ENCODE peak calls at places on chromosomes 13 and 19, in six cellular contexts. One of them, this sample, is unnamed.

GRCh38 chr19:53537523-53538377 is at the start of gene ZNF331:
- DNase-seq in naive thymus-derived CD4-positive, alpha-beta T cell: peak; percentile 97
- DNase-seq in tibial nerve: peak; percentile 68
- DNase-seq in NT2/D1: peak; percentile 43
- DNase-seq in IMR-90: peak; percentile 83
- DNase-seq in brain microvascular endothelial cell: peak; percentile 68
- DNase-seq in this sample: peak; percentile 81

GRCh38 chr13:33279898-33280549 is 5.5 kb downstream of the STARD13 start:
- DNase-seq in naive thymus-derived CD4-positive, alpha-beta T cell: no peak
- DNase-seq in tibial nerve: no peak
- DNase-seq in NT2/D1: no peak
- DNase-seq in IMR-90: peak; percentile 71
- DNase-seq in brain microvascular endothelial cell: peak; percentile 71
- DNase-seq in this sample: peak; percentile 87

GRCh38 chr13:112831801-112832200 is 137.2 kb upstream of the MCF2L start:
- DNase-seq in naive thymus-derived CD4-positive, alpha-beta T cell: no peak
- DNase-seq in tibial nerve: no peak
- DNase-seq in NT2/D1: no peak
- DNase-seq in IMR-90: no peak
- DNase-seq in brain microvascular endothelial cell: no peak
- DNase-seq in this sample: no peak

GRCh38 chr19:14768001-14768400 is 10.4 kb downstream of the ADGRE2 start:
- DNase-seq in naive thymus-derived CD4-positive, alpha-beta T cell: no peak
- DNase-seq in tibial nerve: no peak
- DNase-seq in NT2/D1: no peak
- DNase-seq in IMR-90: no peak
- DNase-seq in brain microvascular endothelial cell: no peak
- DNase-seq in this sample: no peak

GRCh38 chr19:12668937-12669271 is 2.3 kb downstream of the WDR83 start:
- DNase-seq in naive thymus-derived CD4-positive, alpha-beta T cell: peak; percentile 54
- DNase-seq in tibial nerve: peak; percentile 70
- DNase-seq in NT2/D1: no peak
- DNase-seq in IMR-90: peak; percentile 65
- DNase-seq in brain microvascular endothelial cell: peak; percentile 60
- DNase-seq in this sample: peak; percentile 79

GRCh38 chr13:60397693-60398437 is 845 bp downstream of the TDRD3 start:
- DNase-seq in naive thymus-derived CD4-positive, alpha-beta T cell: peak; percentile 5
- DNase-seq in tibial nerve: peak; percentile 50
- DNase-seq in NT2/D1: peak; percentile 28
- DNase-seq in IMR-90: peak; percentile 67
- DNase-seq in brain microvascular endothelial cell: peak; percentile 57
- DNase-seq in this sample: peak; percentile 80

GRCh38 chr19:10644351-10645007 is 9.7 kb upstream of the ILF3 start:
- DNase-seq in naive thymus-derived CD4-positive, alpha-beta T cell: peak; percentile 73
- DNase-seq in tibial nerve: peak; percentile 82
- DNase-seq in NT2/D1: peak; percentile 72
- DNase-seq in IMR-90: peak; percentile 69
- DNase-seq in brain microvascular endothelial cell: peak; percentile 61
- DNase-seq in this sample: peak; percentile 93

GRCh38 chr13:97125051-97125809 is 96.9 kb upstream of the MBNL2 start:
- DNase-seq in naive thymus-derived CD4-positive, alpha-beta T cell: no peak
- DNase-seq in tibial nerve: peak; percentile 66
- DNase-seq in NT2/D1: no peak
- DNase-seq in IMR-90: peak; percentile 74
- DNase-seq in brain microvascular endothelial cell: peak; percentile 77
- DNase-seq in this sample: peak; percentile 94

GRCh38 chr19:3719868-3720532 is 11.8 kb downstream of the TJP3 start:
- DNase-seq in naive thymus-derived CD4-positive, alpha-beta T cell: no peak
- DNase-seq in tibial nerve: no peak
- DNase-seq in NT2/D1: no peak
- DNase-seq in IMR-90: no peak
- DNase-seq in brain microvascular endothelial cell: no peak
- DNase-seq in this sample: no peak

GRCh38 chr19:1171755-1172352 is 2.2 kb downstream of the SBNO2 start:
- DNase-seq in naive thymus-derived CD4-positive, alpha-beta T cell: no peak
- DNase-seq in tibial nerve: no peak
- DNase-seq in NT2/D1: no peak
- DNase-seq in IMR-90: no peak
- DNase-seq in brain microvascular endothelial cell: no peak
- DNase-seq in this sample: peak; percentile 48

GRCh38 chr13:95246292-95247082 is 54.8 kb downstream of the ABCC4 start:
- DNase-seq in naive thymus-derived CD4-positive, alpha-beta T cell: no peak
- DNase-seq in tibial nerve: no peak
- DNase-seq in NT2/D1: no peak
- DNase-seq in IMR-90: no peak
- DNase-seq in brain microvascular endothelial cell: no peak
- DNase-seq in this sample: no peak

GRCh38 chr13:112875627-112876026 is 93.4 kb upstream of the MCF2L start:
- DNase-seq in naive thymus-derived CD4-positive, alpha-beta T cell: no peak
- DNase-seq in tibial nerve: no peak
- DNase-seq in NT2/D1: no peak
- DNase-seq in IMR-90: no peak
- DNase-seq in brain microvascular endothelial cell: no peak
- DNase-seq in this sample: no peak

GRCh38 chr19:50430888-50431342 is 1.8 kb upstream of the MYBPC2 start:
- DNase-seq in naive thymus-derived CD4-positive, alpha-beta T cell: no peak
- DNase-seq in tibial nerve: no peak
- DNase-seq in NT2/D1: no peak
- DNase-seq in IMR-90: no peak
- DNase-seq in brain microvascular endothelial cell: no peak
- DNase-seq in this sample: no peak

DNA sequence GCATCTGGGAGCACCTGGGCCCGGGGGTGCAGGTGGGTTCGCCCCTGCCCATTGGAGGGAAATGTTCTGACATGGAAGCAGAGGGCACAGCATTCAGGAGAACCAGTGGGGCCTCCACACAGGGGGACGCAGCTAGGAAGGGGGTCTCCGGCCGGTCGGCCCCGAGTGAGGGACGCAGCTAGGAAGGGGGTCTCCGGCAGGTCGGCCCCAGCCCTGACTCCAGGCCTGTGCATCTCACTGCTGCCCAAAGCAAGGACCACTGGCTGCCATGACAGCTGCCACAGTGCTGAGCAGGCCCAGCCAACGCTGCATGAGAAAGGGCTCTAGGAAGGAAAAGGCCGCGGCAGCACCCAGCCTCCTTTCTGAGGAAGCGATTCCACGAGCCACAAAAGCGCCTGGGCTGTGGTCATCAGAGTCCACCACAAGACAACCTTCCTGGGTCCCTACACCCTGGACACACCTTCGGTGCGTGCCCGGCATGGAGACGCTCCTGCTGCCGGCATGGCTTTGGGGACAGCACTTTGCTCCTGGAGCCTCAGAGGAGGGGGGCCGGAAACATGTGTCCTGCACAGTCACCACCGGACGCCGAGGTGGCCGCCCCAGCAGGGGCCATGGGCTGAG is 9.7 kb downstream of the RASA3 start:
- DNase-seq in naive thymus-derived CD4-positive, alpha-beta T cell: no peak
- DNase-seq in tibial nerve: no peak
- DNase-seq in NT2/D1: no peak
- DNase-seq in IMR-90: no peak
- DNase-seq in brain microvascular endothelial cell: no peak
- DNase-seq in this sample: no peak
- H3K36me3 ChIP-seq in naive thymus-derived CD4-positive, alpha-beta T cell: no peaks in the 10 kb centered on the region
- H3K36me3 ChIP-seq in tibial nerve: no peaks in the 10 kb centered on the region
- H3K36me3 ChIP-seq in NT2/D1: peaks cover 11% of the 10 kb centered on the region
- H3K36me3 ChIP-seq in IMR-90: peaks cover 2% of the 10 kb centered on the region
- H3K36me3 ChIP-seq in brain microvascular endothelial cell: peaks cover 4% of the 10 kb centered on the region
- H3K36me3 ChIP-seq in this sample: peaks cover 3% of the 10 kb centered on the region

GRCh38 chr13:99553033-99553432 is 51.8 kb downstream of the TM9SF2 start:
- DNase-seq in naive thymus-derived CD4-positive, alpha-beta T cell: no peak
- DNase-seq in tibial nerve: no peak
- DNase-seq in NT2/D1: no peak
- DNase-seq in IMR-90: no peak
- DNase-seq in brain microvascular endothelial cell: no peak
- DNase-seq in this sample: no peak
- H3K36me3 ChIP-seq in naive thymus-derived CD4-positive, alpha-beta T cell: peaks cover 4% of the 10 kb centered on the region
- H3K36me3 ChIP-seq in tibial nerve: peaks cover 88% of the 10 kb centered on the region
- H3K36me3 ChIP-seq in NT2/D1: peaks cover 70% of the 10 kb centered on the region
- H3K36me3 ChIP-seq in IMR-90: peaks cover 19% of the 10 kb centered on the region
- H3K36me3 ChIP-seq in brain microvascular endothelial cell: peaks cover 7% of the 10 kb centered on the region
- H3K36me3 ChIP-seq in this sample: peaks cover 84% of the 10 kb centered on the region

DNA sequence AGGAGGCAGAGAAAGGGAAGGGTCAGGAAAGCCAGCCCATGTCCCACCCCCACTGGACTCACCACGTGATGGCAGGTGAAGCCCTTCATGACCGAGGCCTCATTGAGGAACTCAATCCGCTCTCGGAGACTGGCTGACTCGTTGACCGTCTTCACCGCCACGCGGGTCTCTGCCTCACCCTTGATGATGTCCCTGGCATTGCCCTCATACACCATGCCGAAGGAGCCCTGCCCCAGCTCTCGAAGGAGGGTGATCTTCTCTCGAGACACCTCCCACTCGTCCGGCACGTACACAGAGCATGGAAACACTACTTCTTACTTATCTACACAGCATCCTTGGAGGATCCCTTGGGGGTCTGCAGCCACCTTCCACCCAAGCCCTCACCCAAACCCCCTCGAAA is 55.7 kb downstream of the ZNF557 start:
- DNase-seq in naive thymus-derived CD4-positive, alpha-beta T cell: no peak
- DNase-seq in tibial nerve: no peak
- DNase-seq in NT2/D1: no peak
- DNase-seq in IMR-90: no peak
- DNase-seq in brain microvascular endothelial cell: no peak
- DNase-seq in this sample: no peak
- H3K36me3 ChIP-seq in naive thymus-derived CD4-positive, alpha-beta T cell: no peaks in the 10 kb centered on the region
- H3K36me3 ChIP-seq in tibial nerve: peaks cover 98% of the 10 kb centered on the region
- H3K36me3 ChIP-seq in NT2/D1: peaks cover 40% of the 10 kb centered on the region
- H3K36me3 ChIP-seq in IMR-90: peaks cover 37% of the 10 kb centered on the region
- H3K36me3 ChIP-seq in brain microvascular endothelial cell: no peaks in the 10 kb centered on the region
- H3K36me3 ChIP-seq in this sample: peaks cover 67% of the 10 kb centered on the region

GRCh38 chr19:19679176-19680073 is 10.8 kb downstream of the ZNF101 start:
- DNase-seq in naive thymus-derived CD4-positive, alpha-beta T cell: no peak
- DNase-seq in tibial nerve: no peak
- DNase-seq in NT2/D1: no peak
- DNase-seq in IMR-90: no peak
- DNase-seq in brain microvascular endothelial cell: no peak
- DNase-seq in this sample: no peak

GRCh38 chr19:19672816-19673215 is 4.2 kb downstream of the ZNF101 start:
- DNase-seq in naive thymus-derived CD4-positive, alpha-beta T cell: no peak
- DNase-seq in tibial nerve: no peak
- DNase-seq in NT2/D1: no peak
- DNase-seq in IMR-90: no peak
- DNase-seq in brain microvascular endothelial cell: no peak
- DNase-seq in this sample: no peak

GRCh38 chr19:19670070-19670551 is 1.5 kb downstream of the ZNF101 start:
- DNase-seq in naive thymus-derived CD4-positive, alpha-beta T cell: no peak
- DNase-seq in tibial nerve: no peak
- DNase-seq in NT2/D1: peak; percentile 48
- DNase-seq in IMR-90: no peak
- DNase-seq in brain microvascular endothelial cell: no peak
- DNase-seq in this sample: no peak

GRCh38 chr19:19677579-19677978 is 8.9 kb downstream of the ZNF101 start:
- DNase-seq in naive thymus-derived CD4-positive, alpha-beta T cell: no peak
- DNase-seq in tibial nerve: no peak
- DNase-seq in NT2/D1: no peak
- DNase-seq in IMR-90: no peak
- DNase-seq in brain microvascular endothelial cell: no peak
- DNase-seq in this sample: no peak

GRCh38 chr19:19674315-19674714 is 5.7 kb downstream of the ZNF101 start:
- DNase-seq in naive thymus-derived CD4-positive, alpha-beta T cell: no peak
- DNase-seq in tibial nerve: no peak
- DNase-seq in NT2/D1: no peak
- DNase-seq in IMR-90: no peak
- DNase-seq in brain microvascular endothelial cell: no peak
- DNase-seq in this sample: no peak
- H3K36me3 ChIP-seq in naive thymus-derived CD4-positive, alpha-beta T cell: peaks cover 57% of the 10 kb centered on the region
- H3K36me3 ChIP-seq in tibial nerve: peaks cover 73% of the 10 kb centered on the region
- H3K36me3 ChIP-seq in NT2/D1: peaks cover 65% of the 10 kb centered on the region
- H3K36me3 ChIP-seq in IMR-90: peaks cover 18% of the 10 kb centered on the region
- H3K36me3 ChIP-seq in brain microvascular endothelial cell: peaks cover 13% of the 10 kb centered on the region
- H3K36me3 ChIP-seq in this sample: peaks cover 39% of the 10 kb centered on the region

DNA sequence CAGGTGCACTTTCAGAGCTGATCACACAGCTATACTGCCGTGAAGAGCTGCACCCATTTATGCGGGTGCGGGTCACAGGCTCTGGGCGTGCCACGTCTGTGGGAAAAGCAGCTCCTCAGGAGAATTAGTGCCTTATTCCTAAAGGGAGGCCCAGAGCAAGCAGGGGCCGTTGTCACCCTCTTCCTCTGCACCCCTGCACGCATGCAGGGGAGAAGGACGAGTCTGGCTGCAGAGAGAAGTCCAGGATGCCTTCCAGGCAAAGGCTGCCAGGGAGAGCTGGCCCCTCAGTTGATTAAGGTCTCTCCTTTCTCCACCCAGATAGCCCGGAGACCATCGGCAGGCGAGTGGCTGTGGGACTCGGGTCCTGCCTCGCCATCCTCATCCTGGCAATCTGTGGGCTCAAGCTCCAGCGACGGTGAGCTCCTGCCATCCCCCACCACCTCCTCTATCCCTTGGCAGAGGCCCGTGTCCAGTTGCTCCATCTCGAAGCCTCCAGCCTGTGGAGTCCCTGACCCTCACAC is 3.1 kb upstream of the FFAR1 start:
- DNase-seq in naive thymus-derived CD4-positive, alpha-beta T cell: no peak
- DNase-seq in tibial nerve: no peak
- DNase-seq in NT2/D1: no peak
- DNase-seq in IMR-90: no peak
- DNase-seq in brain microvascular endothelial cell: no peak
- DNase-seq in this sample: no peak
- H3K36me3 ChIP-seq in naive thymus-derived CD4-positive, alpha-beta T cell: no peaks in the 10 kb centered on the region
- H3K36me3 ChIP-seq in tibial nerve: peaks cover 17% of the 10 kb centered on the region
- H3K36me3 ChIP-seq in NT2/D1: no peaks in the 10 kb centered on the region
- H3K36me3 ChIP-seq in IMR-90: no peaks in the 10 kb centered on the region
- H3K36me3 ChIP-seq in brain microvascular endothelial cell: no peaks in the 10 kb centered on the region
- H3K36me3 ChIP-seq in this sample: no peaks in the 10 kb centered on the region

DNA sequence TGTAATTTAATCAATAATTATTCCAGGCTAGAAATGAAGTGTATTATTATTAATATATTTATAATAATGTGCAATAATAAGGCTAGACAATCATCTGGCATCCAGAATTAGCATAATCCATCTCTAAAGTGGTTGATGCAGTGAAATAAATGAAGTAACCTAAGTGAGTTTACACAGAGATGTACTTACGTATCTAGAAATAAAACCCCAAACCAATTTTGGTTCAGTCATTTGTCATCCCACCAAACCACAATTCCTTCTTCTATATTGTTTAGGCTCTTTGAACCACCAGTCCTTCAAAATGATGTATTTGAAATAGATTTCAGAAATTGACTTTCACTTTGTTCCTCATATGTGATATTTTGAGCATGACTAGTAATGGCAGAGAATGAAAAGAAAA is 247.6 kb upstream of the MIR17HG start:
- DNase-seq in naive thymus-derived CD4-positive, alpha-beta T cell: no peak
- DNase-seq in tibial nerve: no peak
- DNase-seq in NT2/D1: no peak
- DNase-seq in IMR-90: no peak
- DNase-seq in brain microvascular endothelial cell: no peak
- DNase-seq in this sample: no peak
- H3K36me3 ChIP-seq in naive thymus-derived CD4-positive, alpha-beta T cell: no peaks in the 10 kb centered on the region
- H3K36me3 ChIP-seq in tibial nerve: no peaks in the 10 kb centered on the region
- H3K36me3 ChIP-seq in NT2/D1: no peaks in the 10 kb centered on the region
- H3K36me3 ChIP-seq in IMR-90: no peaks in the 10 kb centered on the region
- H3K36me3 ChIP-seq in brain microvascular endothelial cell: no peaks in the 10 kb centered on the region
- H3K36me3 ChIP-seq in this sample: no peaks in the 10 kb centered on the region

GRCh38 chr19:45142728-45143115 is 18.1 kb downstream of the NKPD1 start:
- DNase-seq in naive thymus-derived CD4-positive, alpha-beta T cell: no peak
- DNase-seq in tibial nerve: no peak
- DNase-seq in NT2/D1: no peak
- DNase-seq in IMR-90: no peak
- DNase-seq in brain microvascular endothelial cell: no peak
- DNase-seq in this sample: no peak
- H3K36me3 ChIP-seq in naive thymus-derived CD4-positive, alpha-beta T cell: no peaks in the 10 kb centered on the region
- H3K36me3 ChIP-seq in tibial nerve: peaks cover 83% of the 10 kb centered on the region
- H3K36me3 ChIP-seq in NT2/D1: peaks cover 53% of the 10 kb centered on the region
- H3K36me3 ChIP-seq in IMR-90: peaks cover 45% of the 10 kb centered on the region
- H3K36me3 ChIP-seq in brain microvascular endothelial cell: peaks cover 19% of the 10 kb centered on the region
- H3K36me3 ChIP-seq in this sample: peaks cover 8% of the 10 kb centered on the region

GRCh38 chr19:30754162-30754561 is 382.0 kb downstream of the ZNF536 start:
- DNase-seq in naive thymus-derived CD4-positive, alpha-beta T cell: no peak
- DNase-seq in tibial nerve: no peak
- DNase-seq in NT2/D1: no peak
- DNase-seq in IMR-90: no peak
- DNase-seq in brain microvascular endothelial cell: no peak
- DNase-seq in this sample: no peak
- H3K36me3 ChIP-seq in naive thymus-derived CD4-positive, alpha-beta T cell: no peaks in the 10 kb centered on the region
- H3K36me3 ChIP-seq in tibial nerve: no peaks in the 10 kb centered on the region
- H3K36me3 ChIP-seq in NT2/D1: no peaks in the 10 kb centered on the region
- H3K36me3 ChIP-seq in IMR-90: no peaks in the 10 kb centered on the region
- H3K36me3 ChIP-seq in brain microvascular endothelial cell: no peaks in the 10 kb centered on the region
- H3K36me3 ChIP-seq in this sample: no peaks in the 10 kb centered on the region